ENCODE peak calls at places on chromosomes 6 and 20, in six cellular contexts. H, I, U, S, T and E are unnamed samples.

GRCh38 chr20:36591854-36592641 is 13.5 kb upstream of the RAB5IF start:
- DNase-seq in I (peak), H (no peak), T (no peak), S (peak), U (peak), E (no peak)

GRCh38 chr6:119284861-119285521 is 64.6 kb downstream of the MAN1A1 start:
- DNase-seq in T (no peak), S (no peak), I (no peak), H (no peak), U (peak), E (no peak)

GRCh38 chr20:34472246-34472925 is 43.8 kb upstream of the DYNLRB1 start:
- DNase-seq in H (no peak), S (no peak), I (no peak), U (no peak), T (no peak), E (no peak)

GRCh38 chr6:11460837-11461661 is 76.5 kb upstream of the TMEM170B start:
- DNase-seq in H (no peak), T (no peak), I (no peak), S (no peak), U (no peak), E (no peak)

GRCh38 chr6:101728388-101728787 is 334.9 kb downstream of the GRIK2 start:
- DNase-seq in I (no peak), T (no peak), U (no peak), S (no peak), H (no peak), E (no peak)

GRCh38 chr6:4268171-4268570 is 132.8 kb upstream of the ECI2 start:
- DNase-seq in H (no peak), U (no peak), I (no peak), S (no peak), T (no peak), E (no peak)

GRCh38 chr20:50717974-50718761 is 13.2 kb upstream of the PARD6B start:
- DNase-seq in I (no peak), U (no peak), H (no peak), S (no peak), T (no peak), E (no peak)

GRCh38 chr6:169044376-169045230 is 209.0 kb downstream of the THBS2 start:
- DNase-seq in I (no peak), S (no peak), T (no peak), U (no peak), H (no peak), E (no peak)

GRCh38 chr6:15308445-15309213 is 62.8 kb downstream of the JARID2 start:
- DNase-seq in T (no peak), S (no peak), I (no peak), U (no peak), H (no peak), E (no peak)

GRCh38 chr6:118277631-118278030 is 270.5 kb upstream of the PLN start:
- DNase-seq in H (no peak), I (no peak), T (no peak), S (no peak), U (peak), E (no peak)

GRCh38 chr6:111483736-111484654 is 977 bp upstream of the REV3L start:
- DNase-seq in I (peak), U (peak), T (peak), S (peak), H (peak), E (peak)

GRCh38 chr6:144939926-144940325 is 654.8 kb downstream of the UTRN start:
- DNase-seq in U (no peak), T (no peak), H (no peak), I (no peak), S (no peak), E (no peak)

GRCh38 chr6:90347411-90347841 is 50.8 kb upstream of the BACH2 start:
- DNase-seq in S (no peak), T (no peak), I (no peak), H (no peak), U (no peak), E (no peak)

GRCh38 chr6:166112580-166112979 is 55.1 kb downstream of the TBXT start:
- DNase-seq in I (no peak), U (no peak), S (no peak), H (no peak), T (no peak), E (no peak)

GRCh38 chr20:11015440-11015839 is 341.6 kb upstream of the JAG1 start:
- DNase-seq in T (no peak), U (no peak), H (no peak), I (no peak), S (no peak), E (no peak)

GRCh38 chr6:109006818-109007217 is 87.8 kb downstream of the SESN1 start:
- DNase-seq in U (no peak), T (no peak), S (no peak), H (no peak), I (no peak), E (no peak)

GRCh38 chr6:1608222-1608975 is 1.3 kb upstream of the FOXC1 start:
- DNase-seq in T (no peak), I (no peak), U (no peak), H (no peak), S (no peak), E (no peak)

GRCh38 chr6:45026003-45026516 is 302.1 kb upstream of the RUNX2 start:
- DNase-seq in H (no peak), S (no peak), U (no peak), I (no peak), T (no peak), E (no peak)

GRCh38 chr6:30990422-30991086 is 7.0 kb downstream of the MUC21 start:
- DNase-seq in T (no peak), I (no peak), H (no peak), S (no peak), U (no peak), E (no peak)

GRCh38 chr20:25032478-25033183 is 25.3 kb downstream of the ACSS1 start:
- DNase-seq in U (peak), H (no peak), I (no peak), T (peak), S (peak), E (no peak)

GRCh38 chr6:169722362-169723199 is 1.7 kb downstream of the PHF10 start:
- DNase-seq in U (peak), H (no peak), I (no peak), S (peak), T (no peak), E (no peak)

GRCh38 chr20:22719250-22719649 is 134.9 kb upstream of the FOXA2 start:
- DNase-seq in S (no peak), I (no peak), H (no peak), U (no peak), T (no peak), E (no peak)

GRCh38 chr20:17518339-17519052 is 12.7 kb downstream of the BFSP1 start:
- DNase-seq in S (no peak), T (no peak), H (no peak), I (no peak), U (peak), E (no peak)

GRCh38 chr20:35643045-35643444 is 21.7 kb downstream of the CPNE1 start:
- DNase-seq in S (no peak), I (no peak), T (no peak), H (no peak), U (no peak), E (no peak)